ENCODE peak calls at places on chromosome 18, in five cellular contexts. R is neural progenitor cell, Q is foreskin fibroblast, P is choroid plexus epithelial cell, E is Caco-2. V is an unnamed sample.

GRCh38 chr18:58249677-58250076 is 205.7 kb downstream of the NEDD4L start:
- DNase-seq in R (no peak), Q (peak; percentile 35), P (no peak), E (no peak), V (no peak)

GRCh38 chr18:3982541-3982940 is 472.6 kb downstream of the DLGAP1 start:
- DNase-seq in R (no peak), Q (no peak), P (no peak), E (no peak), V (no peak)

GRCh38 chr18:58288922-58289797 is 245.1 kb downstream of the NEDD4L start:
- DNase-seq in R (peak; percentile 18), Q (peak; percentile 28), P (peak; percentile 79), E (no peak), V (peak; percentile 72)

GRCh38 chr18:74303936-74304335 is 11.7 kb upstream of the C18orf63 start:
- DNase-seq in R (no peak), Q (peak; percentile 57), P (no peak), E (no peak), V (no peak)

GRCh38 chr18:55953326-55953725 is 365.3 kb upstream of the TCF4 start:
- DNase-seq in R (no peak), Q (no peak), P (no peak), E (no peak), V (no peak)

GRCh38 chr18:31101148-31102019 is 837 bp downstream of the DSC2 start:
- DNase-seq in R (peak; percentile 85), Q (no peak), P (no peak), E (peak; percentile 61), V (no peak)

GRCh38 chr18:34909637-34910364 is 131.4 kb upstream of the MAPRE2 start:
- DNase-seq in R (no peak), Q (peak; percentile 18), P (peak; percentile 92), E (no peak), V (peak; percentile 5)

GRCh38 chr18:40877096-40877495 is 1077.9 kb upstream of the PIK3C3 start:
- DNase-seq in R (no peak), Q (peak; percentile 85), P (peak; percentile 98), E (no peak), V (no peak)

GRCh38 chr18:5546660-5547059 is 2.9 kb upstream of the EPB41L3 start:
- DNase-seq in R (peak; percentile 72), Q (no peak), P (peak; percentile 92), E (no peak), V (peak; percentile 8)
- TF ChIP-seq CTCF in R (peak; percentile 63), Q (peak; percentile 67), P (peak; percentile 96), E (no peak), V (no peak)

DNA sequence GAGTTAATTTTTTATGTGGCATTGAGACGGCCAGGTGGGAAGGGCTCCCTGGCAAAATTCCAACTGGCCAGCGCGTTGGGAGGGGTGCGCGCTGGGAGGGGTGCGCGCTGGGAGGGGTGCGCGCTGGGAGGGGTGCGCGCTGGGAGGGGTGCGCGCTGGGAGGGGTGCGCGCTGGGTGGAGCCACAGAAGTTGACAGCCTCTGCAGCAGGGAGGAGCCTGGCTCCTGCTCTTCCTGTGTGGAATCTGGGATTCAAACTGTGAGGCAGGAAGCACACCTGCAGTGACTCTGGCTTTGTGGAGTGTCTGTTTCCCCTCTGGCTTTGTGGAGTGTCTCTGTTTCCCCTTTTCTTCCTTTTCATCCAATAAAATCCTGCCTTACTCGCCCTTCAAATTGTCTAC is 147.9 kb upstream of the CBLN2 start:
- DNase-seq in R (peak; percentile 41), Q (no peak), P (no peak), E (no peak), V (no peak)
- H3K4me3 ChIP-seq in R (peak overlapping the region; percentile 32), Q (no peak overlapping the region), P (peak overlapping the region; percentile 7), E (no peak overlapping the region), V (no peak overlapping the region)

GRCh38 chr18:36402765-36403396 is 105.4 kb downstream of the FHOD3 start:
- DNase-seq in R (no peak), Q (peak; percentile 41), P (no peak), E (no peak), V (peak; percentile 33)
- TF ChIP-seq CTCF in R (peak; percentile 16), Q (no peak), P (no peak), E (no peak), V (no peak)

GRCh38 chr18:75977069-75977468 is 518.0 kb downstream of the ZNF516 start:
- DNase-seq in R (no peak), Q (no peak), P (no peak), E (no peak), V (no peak)
- H3K4me3 ChIP-seq in R (no peak overlapping the region), Q (no peak overlapping the region), P (no peak overlapping the region), E (no peak overlapping the region), V (no peak overlapping the region)

DNA sequence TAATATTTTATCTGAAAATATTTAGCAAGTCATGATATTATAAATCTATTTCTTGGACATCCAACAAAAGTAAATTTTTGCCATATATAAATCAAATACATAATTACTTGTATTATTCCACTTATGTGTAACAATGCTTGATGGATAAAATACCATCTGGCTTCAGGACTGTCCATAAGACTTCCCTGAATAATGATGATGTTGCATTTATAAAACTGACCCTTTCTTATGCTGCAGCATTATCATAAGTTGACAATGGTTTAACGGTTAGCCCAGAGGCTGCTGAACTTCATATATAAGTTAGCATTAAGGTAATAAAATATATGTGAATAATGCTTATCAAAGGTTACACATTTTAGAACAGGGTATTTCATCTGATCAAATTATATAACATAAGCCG is 95.4 kb downstream of the CDH2 start:
- DNase-seq in R (no peak), Q (no peak), P (no peak), E (no peak), V (no peak)
- TF ChIP-seq CTCF in R (no peak), Q (no peak), P (no peak), E (no peak), V (no peak)

V was measured in GM12865.